ENCODE peak calls at places on chromosomes 16 and 17, in eight cellular contexts. C is tibial nerve, Q is OCI-LY7, H is PC-9, O is cardiac muscle cell, A is neural progenitor cell, M is heart right ventricle, L is K562. E is an unnamed sample.

GRCh38 chr16:180921-181667 is 835 bp downstream of the HBQ1 start:
- DNase-seq in L (peak; percentile 93), A (peak; percentile 93), H (peak; percentile 85), M (peak; percentile 62), O (peak; percentile 86), Q (peak; percentile 76), C (peak; percentile 67), E (peak; percentile 24)

GRCh38 chr16:9123871-9124270 is 32.4 kb downstream of the HAPSTR1 start:
- DNase-seq in H (peak; percentile 94), M (no peak), C (no peak), A (no peak), Q (no peak), O (no peak), L (no peak), E (peak; percentile 74)

GRCh38 chr16:84729716-84730320 is 30.0 kb downstream of the USP10 start:
- DNase-seq in A (no peak), O (no peak), M (no peak), Q (no peak), H (no peak), C (no peak), L (no peak), E (peak; percentile 34)

GRCh38 chr17:1049446-1050225 is 52.7 kb downstream of the TIMM22 start:
- DNase-seq in L (no peak), H (no peak), A (no peak), C (no peak), O (no peak), Q (no peak), M (no peak), E (no peak)

GRCh38 chr17:58338907-58339774 is 10.5 kb upstream of the TSPOAP1 start:
- DNase-seq in C (no peak), M (no peak), H (no peak), O (peak; percentile 57), A (peak; percentile 26), L (peak; percentile 86), Q (peak; percentile 86), E (peak; percentile 13)

GRCh38 chr17:42519546-42520444 is 16.2 kb upstream of the NAGLU start:
- DNase-seq in H (peak; percentile 87), M (peak; percentile 95), Q (no peak), O (peak; percentile 73), C (peak; percentile 98), A (peak; percentile 62), L (peak; percentile 40), E (peak; percentile 89)

GRCh38 chr17:57090560-57091185 is 5.6 kb downstream of the AKAP1 start:
- DNase-seq in L (no peak), C (no peak), A (no peak), Q (no peak), H (no peak), M (no peak), O (no peak), E (peak; percentile 57)

GRCh38 chr16:55297910-55298175 is 26.2 kb upstream of the IRX6 start:
- DNase-seq in L (no peak), Q (no peak), M (no peak), C (no peak), O (no peak), A (no peak), H (no peak), E (peak; percentile 92)

GRCh38 chr16:31301708-31302400 is 42.1 kb downstream of the ITGAM start:
- DNase-seq in O (no peak), Q (peak; percentile 10), L (no peak), H (no peak), A (peak; percentile 4), M (no peak), C (peak; percentile 21), E (peak; percentile 35)

GRCh38 chr17:69489303-69489702 is 74.8 kb downstream of the MAP2K6 start:
- DNase-seq in A (no peak), Q (no peak), M (no peak), L (no peak), O (no peak), C (no peak), H (no peak), E (no peak)

GRCh38 chr17:17067277-17067676 is 25.0 kb downstream of the MPRIP start:
- DNase-seq in Q (no peak), M (no peak), O (no peak), L (no peak), A (no peak), H (peak; percentile 49), C (no peak), E (no peak)
- H3K36me3 ChIP-seq in Q (peaks cover 7% of the 10 kb centered on the region), M (no peaks in the 10 kb centered on the region), O (no peaks in the 10 kb centered on the region), L (no peaks in the 10 kb centered on the region), A (no peaks in the 10 kb centered on the region), H (peaks cover 68% of the 10 kb centered on the region), C (no peaks in the 10 kb centered on the region), E (peaks cover 3% of the 10 kb centered on the region)

GRCh38 chr17:4673169-4673568 is 30.8 kb downstream of the PELP1 start:
- DNase-seq in L (no peak), Q (no peak), H (no peak), C (no peak), M (no peak), A (no peak), O (no peak), E (no peak)
- H3K36me3 ChIP-seq in L (peaks cover 68% of the 10 kb centered on the region), Q (peaks cover 88% of the 10 kb centered on the region), H (peaks cover 16% of the 10 kb centered on the region), C (peaks cover 77% of the 10 kb centered on the region), M (peaks cover 76% of the 10 kb centered on the region), A (no peaks in the 10 kb centered on the region), O (peaks cover 33% of the 10 kb centered on the region), E (peaks cover 25% of the 10 kb centered on the region)

GRCh38 chr17:32009262-32009542 is 2.0 kb downstream of the LRRC37B start:
- DNase-seq in H (no peak), A (no peak), M (no peak), C (no peak), O (no peak), Q (no peak), L (no peak), E (no peak)

GRCh38 chr17:32006957-32007462 is at the start of gene LRRC37B:
- DNase-seq in M (peak; percentile 87), L (peak; percentile 87), C (peak; percentile 92), O (peak; percentile 90), H (peak; percentile 82), Q (peak; percentile 87), A (peak; percentile 91), E (peak; percentile 51)

GRCh38 chr17:32010114-32010513 is 2.9 kb downstream of the LRRC37B start:
- DNase-seq in O (no peak), H (no peak), M (no peak), C (no peak), L (no peak), Q (no peak), A (no peak), E (no peak)

GRCh38 chr17:32007463-32008298 is 498 bp downstream of the LRRC37B start:
- DNase-seq in Q (peak; percentile 59), H (peak; percentile 6), O (peak; percentile 60), A (peak; percentile 67), M (peak; percentile 15), L (peak; percentile 64), C (peak; percentile 19), E (peak; percentile 20)
- H3K36me3 ChIP-seq in Q (no peaks in the 10 kb centered on the region), H (no peaks in the 10 kb centered on the region), O (no peaks in the 10 kb centered on the region), A (no peaks in the 10 kb centered on the region), M (no peaks in the 10 kb centered on the region), L (no peaks in the 10 kb centered on the region), C (no peaks in the 10 kb centered on the region), E (no peaks in the 10 kb centered on the region)

DNA sequence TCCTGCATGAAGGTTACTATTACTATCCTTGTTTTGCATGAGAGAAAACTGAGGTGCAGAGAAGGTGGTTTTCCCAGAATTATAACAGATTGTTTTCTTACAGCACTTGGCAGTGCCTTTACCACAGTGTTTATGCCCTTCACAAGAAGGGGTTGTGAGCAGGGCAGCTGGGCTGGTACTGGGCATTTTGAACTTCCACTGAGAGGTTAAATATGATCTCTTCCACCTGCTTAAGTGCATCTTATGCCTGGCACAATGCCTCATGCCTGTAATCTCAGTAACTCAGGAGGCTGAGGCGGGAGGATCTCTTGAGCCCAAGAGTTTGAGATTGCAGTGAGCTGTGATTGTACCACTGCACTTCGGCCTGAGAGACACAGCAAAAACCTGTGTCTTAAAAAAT is 36.2 kb downstream of the NDE1 start:
- DNase-seq in H (no peak), O (no peak), A (no peak), L (no peak), C (no peak), Q (no peak), M (no peak), E (no peak)
- H3K36me3 ChIP-seq in H (peaks cover 14% of the 10 kb centered on the region), O (peaks cover 13% of the 10 kb centered on the region), A (no peaks in the 10 kb centered on the region), L (peaks cover 67% of the 10 kb centered on the region), C (peaks cover 65% of the 10 kb centered on the region), Q (peaks cover 98% of the 10 kb centered on the region), M (peaks cover 78% of the 10 kb centered on the region), E (peaks cover 27% of the 10 kb centered on the region)

GRCh38 chr17:50976951-50977472 is 110.9 kb upstream of the TOB1 start:
- DNase-seq in H (no peak), Q (no peak), A (no peak), O (no peak), C (no peak), L (no peak), M (no peak), E (no peak)

GRCh38 chr17:50981279-50981678 is 115.1 kb upstream of the TOB1 start:
- DNase-seq in L (no peak), A (no peak), C (no peak), M (no peak), Q (no peak), O (no peak), H (no peak), E (no peak)

GRCh38 chr17:50973557-50974494 is 107.7 kb upstream of the TOB1 start:
- DNase-seq in A (no peak), L (no peak), Q (no peak), O (no peak), H (no peak), C (no peak), M (no peak), E (no peak)

GRCh38 chr17:50979524-50979927 is 113.4 kb upstream of the TOB1 start:
- DNase-seq in C (no peak), M (no peak), Q (no peak), A (no peak), L (peak; percentile 20), O (no peak), H (no peak), E (no peak)

GRCh38 chr17:50977487-50978159 is 111.5 kb upstream of the TOB1 start:
- DNase-seq in C (no peak), O (no peak), L (no peak), Q (no peak), A (no peak), H (no peak), M (no peak), E (no peak)
- H3K36me3 ChIP-seq in C (peaks cover 94% of the 10 kb centered on the region), O (peaks cover 27% of the 10 kb centered on the region), L (peaks cover 82% of the 10 kb centered on the region), Q (peaks cover 89% of the 10 kb centered on the region), A (peaks cover 28% of the 10 kb centered on the region), H (peaks cover 10% of the 10 kb centered on the region), M (peaks cover 86% of the 10 kb centered on the region), E (peaks cover 11% of the 10 kb centered on the region)

GRCh38 chr16:70271696-70272095 is 17.6 kb downstream of the AARS1 start:
- DNase-seq in C (no peak), M (no peak), L (peak; percentile 5), A (no peak), O (no peak), H (no peak), Q (no peak), E (no peak)

GRCh38 chr16:70276392-70276791 is 12.9 kb downstream of the AARS1 start:
- DNase-seq in H (no peak), L (no peak), C (no peak), M (no peak), Q (no peak), A (no peak), O (no peak), E (no peak)
- H3K36me3 ChIP-seq in H (peaks cover 62% of the 10 kb centered on the region), L (peaks cover 91% of the 10 kb centered on the region), C (peaks cover 99% of the 10 kb centered on the region), M (peaks cover 99% of the 10 kb centered on the region), Q (peaks cover 99% of the 10 kb centered on the region), A (peaks cover 13% of the 10 kb centered on the region), O (peaks cover 59% of the 10 kb centered on the region), E (peaks cover 35% of the 10 kb centered on the region)

E was measured in bronchial epithelial cell.